ENCODE peak calls at places on chromosomes 3 and 15, in ten cellular contexts. P is A549, W is adrenal gland, U is IMR-90, G is stomach, I is right lobe of liver, E is uterus, R is body of pancreas, A is ovary, O is transverse colon. H is an unnamed sample. For H3K4me1, the result is how much of the 10 kb centered on the place peaks cover.

GRCh38 chr3:109176726-109177125 is 40.2 kb downstream of the C3orf85 start:
- DNase-seq in P (no peak), W (no peak), U (no peak), G (no peak), I (no peak), E (no peak), R (no peak), A (no peak), O (no peak), H (no peak)

GRCh38 chr3:125310623-125311076 is 64.5 kb downstream of the ZNF148 start:
- DNase-seq in P (no peak), W (no peak), U (no peak), G (no peak), I (peak), E (no peak), R (no peak), A (no peak), O (peak), H (no peak)

GRCh38 chr3:56125358-56126005 is 342.8 kb downstream of the ERC2 start:
- DNase-seq in P (peak), W (peak), U (peak), G (no peak), I (no peak), E (peak), R (no peak), A (no peak), O (no peak), H (no peak)

GRCh38 chr15:61890106-61890505 is 170.1 kb downstream of the VPS13C start:
- DNase-seq in P (no peak), W (no peak), U (no peak), G (no peak), I (no peak), E (no peak), R (no peak), A (no peak), O (no peak), H (no peak)

GRCh38 chr15:89810837-89811236 is 3.8 kb downstream of the ANPEP start:
- DNase-seq in P (no peak), W (no peak), U (no peak), G (no peak), I (no peak), E (no peak), R (no peak), A (no peak), O (no peak), H (no peak)

GRCh38 chr3:46852839-46853355 is 10.3 kb downstream of the MYL3 start:
- DNase-seq in P (no peak), W (no peak), U (no peak), G (no peak), I (no peak), E (peak), R (peak), A (no peak), O (no peak), H (no peak)

GRCh38 chr15:93060336-93061248 is 28.4 kb downstream of the RGMA start:
- DNase-seq in P (no peak), W (no peak), U (no peak), G (no peak), I (no peak), E (no peak), R (no peak), A (no peak), O (no peak), H (no peak)

GRCh38 chr15:62639906-62640605 is 402.5 kb upstream of the TPM1 start:
- DNase-seq in P (no peak), W (no peak), U (no peak), G (no peak), I (no peak), E (no peak), R (no peak), A (no peak), O (no peak), H (no peak)

GRCh38 chr3:128317698-128318231 is 148.9 kb downstream of the DNAJB8 start:
- DNase-seq in P (no peak), W (no peak), U (no peak), G (peak), I (no peak), E (no peak), R (peak), A (no peak), O (no peak), H (no peak)

GRCh38 chr3:145243875-145244274 is 917.1 kb downstream of the PLOD2 start:
- DNase-seq in P (no peak), W (no peak), U (peak), G (no peak), I (no peak), E (no peak), R (no peak), A (no peak), O (no peak), H (no peak)

GRCh38 chr3:65873869-65874268 is 164.8 kb downstream of the MAGI1 start:
- DNase-seq in P (no peak), W (no peak), U (no peak), G (no peak), I (no peak), E (no peak), R (no peak), A (no peak), O (no peak), H (no peak)

GRCh38 chr3:99875573-99875924 is 57.9 kb downstream of the CMSS1 start:
- DNase-seq in P (no peak), W (no peak), U (peak), G (no peak), I (no peak), E (no peak), R (no peak), A (no peak), O (no peak), H (no peak)

GRCh38 chr3:16515885-16516420 is 2.5 kb upstream of the RFTN1 start:
- DNase-seq in P (no peak), W (no peak), U (no peak), G (no peak), I (no peak), E (no peak), R (no peak), A (no peak), O (no peak), H (no peak)

GRCh38 chr3:23612296-23612891 is 193.4 kb upstream of the UBE2E1 start:
- DNase-seq in P (no peak), W (no peak), U (peak), G (no peak), I (no peak), E (no peak), R (no peak), A (no peak), O (peak), H (no peak)

GRCh38 chr15:90674476-90674875 is 42.7 kb upstream of the BLM start:
- DNase-seq in P (no peak), W (no peak), U (peak), G (no peak), I (no peak), E (no peak), R (no peak), A (no peak), O (no peak), H (no peak)

GRCh38 chr15:56428821-56429458 is 36.0 kb downstream of the MNS1 start:
- DNase-seq in P (peak), W (no peak), U (peak), G (no peak), I (no peak), E (no peak), R (no peak), A (no peak), O (no peak), H (no peak)

GRCh38 chr3:27456554-27456953 is 27.6 kb downstream of the SLC4A7 start:
- DNase-seq in P (no peak), W (no peak), U (peak), G (no peak), I (no peak), E (no peak), R (no peak), A (no peak), O (no peak), H (no peak)

GRCh38 chr3:52240059-52240885 is 1.3 kb upstream of the TWF2 start:
- DNase-seq in P (no peak), W (peak), U (peak), G (no peak), I (peak), E (peak), R (peak), A (peak), O (peak), H (no peak)

GRCh38 chr3:129491794-129492193 is 36.6 kb upstream of the RHO start:
- DNase-seq in P (no peak), W (no peak), U (peak), G (no peak), I (no peak), E (no peak), R (no peak), A (no peak), O (no peak), H (no peak)

GRCh38 chr15:56228854-56229253 is 14.8 kb downstream of the RFX7 start:
- DNase-seq in P (no peak), W (no peak), U (no peak), G (no peak), I (no peak), E (no peak), R (no peak), A (no peak), O (no peak), H (no peak)

GRCh38 chr3:52084954-52085730 is 28.8 kb upstream of the DUSP7 start:
- DNase-seq in P (no peak), W (no peak), U (no peak), G (no peak), I (no peak), E (no peak), R (no peak), A (no peak), O (no peak), H (no peak)

GRCh38 chr3:36538405-36538804 is 158.1 kb downstream of the STAC start:
- DNase-seq in P (no peak), W (no peak), U (no peak), G (no peak), I (no peak), E (no peak), R (no peak), A (no peak), O (no peak), H (no peak)

GRCh38 chr15:101269479-101270223 is 7.6 kb downstream of the SELENOS start:
- DNase-seq in P (no peak), W (no peak), U (no peak), G (no peak), I (no peak), E (no peak), R (peak), A (no peak), O (no peak), H (no peak)

GRCh38 chr15:58545307-58546065 is 113.7 kb downstream of the LIPC start:
- DNase-seq in P (no peak), W (no peak), U (peak), G (peak), I (peak), E (no peak), R (no peak), A (no peak), O (no peak), H (no peak)

DNA sequence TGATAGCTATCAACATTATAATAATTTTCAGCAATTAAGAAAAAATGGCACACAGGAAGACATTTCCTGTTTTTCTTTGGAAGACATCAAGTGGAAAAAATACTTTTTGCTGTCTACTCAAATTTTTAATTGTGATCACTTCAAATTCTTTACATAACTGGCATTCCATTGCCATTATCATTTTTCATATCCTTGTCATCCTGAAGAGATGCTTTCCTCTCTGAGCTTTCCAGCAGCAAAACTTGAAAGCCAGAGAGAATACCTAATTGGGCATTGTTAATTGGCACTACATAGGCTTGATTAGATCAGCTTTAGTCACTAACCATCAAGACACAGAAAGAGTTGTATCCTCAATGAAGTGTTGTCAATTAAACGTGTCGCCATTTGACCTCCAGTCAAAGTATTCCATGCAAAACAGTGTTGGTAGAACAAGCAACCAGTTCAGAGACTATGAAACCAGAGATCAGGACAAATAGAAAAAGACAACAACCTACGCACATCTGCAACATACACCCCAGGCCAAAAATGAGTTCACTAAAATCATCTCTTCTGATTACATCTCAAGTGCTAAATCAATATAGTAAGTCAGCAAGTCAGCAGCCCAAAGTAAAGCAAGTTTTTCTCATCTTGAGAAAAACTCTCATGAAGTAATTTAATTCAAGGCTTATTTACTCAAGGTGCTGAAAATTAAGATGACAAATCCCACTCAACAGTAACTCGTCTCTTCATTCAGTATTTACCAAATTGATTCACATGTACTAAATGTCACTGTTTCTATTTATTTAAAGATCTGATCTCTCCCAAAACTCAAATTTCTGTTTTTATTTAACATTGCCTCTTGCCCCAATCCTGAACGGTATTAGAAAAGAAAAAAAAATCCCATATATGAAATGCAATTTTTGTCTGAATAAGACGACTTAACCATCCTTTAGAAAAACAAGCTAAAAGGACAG is 123.0 kb downstream of the SUCLG2 start:
- DNase-seq in P (no peak), W (no peak), U (no peak), G (no peak), I (no peak), E (no peak), R (no peak), A (no peak), O (no peak), H (no peak)
- H3K4me1 ChIP-seq in P (under half), W (under half), U (under half), G (under half), I (under half), E (under half), R (under half), A (under half), O (under half), H (under half)

GRCh38 chr3:197029511-197030167 is at the start of gene MELTF:
- DNase-seq in P (peak), W (no peak), U (peak), G (peak), I (no peak), E (peak), R (peak), A (peak), O (peak), H (peak)
- TF ChIP-seq POLR2A in P (peak), W (no peak), U (no peak), G (no peak), I (no peak), E (no peak), R (no peak), A (no peak), O (no peak), H (no peak)

GRCh38 chr3:50204052-50204803 is 843 bp upstream of the SLC38A3 start:
- DNase-seq in P (no peak), W (no peak), U (no peak), G (no peak), I (no peak), E (no peak), R (no peak), A (no peak), O (no peak), H (no peak)
- TF ChIP-seq CTCF in P (no peak), W (no peak), U (no peak), G (no peak), I (no peak), E (no peak), R (no peak), A (no peak), O (no peak), H (no peak)

DNA sequence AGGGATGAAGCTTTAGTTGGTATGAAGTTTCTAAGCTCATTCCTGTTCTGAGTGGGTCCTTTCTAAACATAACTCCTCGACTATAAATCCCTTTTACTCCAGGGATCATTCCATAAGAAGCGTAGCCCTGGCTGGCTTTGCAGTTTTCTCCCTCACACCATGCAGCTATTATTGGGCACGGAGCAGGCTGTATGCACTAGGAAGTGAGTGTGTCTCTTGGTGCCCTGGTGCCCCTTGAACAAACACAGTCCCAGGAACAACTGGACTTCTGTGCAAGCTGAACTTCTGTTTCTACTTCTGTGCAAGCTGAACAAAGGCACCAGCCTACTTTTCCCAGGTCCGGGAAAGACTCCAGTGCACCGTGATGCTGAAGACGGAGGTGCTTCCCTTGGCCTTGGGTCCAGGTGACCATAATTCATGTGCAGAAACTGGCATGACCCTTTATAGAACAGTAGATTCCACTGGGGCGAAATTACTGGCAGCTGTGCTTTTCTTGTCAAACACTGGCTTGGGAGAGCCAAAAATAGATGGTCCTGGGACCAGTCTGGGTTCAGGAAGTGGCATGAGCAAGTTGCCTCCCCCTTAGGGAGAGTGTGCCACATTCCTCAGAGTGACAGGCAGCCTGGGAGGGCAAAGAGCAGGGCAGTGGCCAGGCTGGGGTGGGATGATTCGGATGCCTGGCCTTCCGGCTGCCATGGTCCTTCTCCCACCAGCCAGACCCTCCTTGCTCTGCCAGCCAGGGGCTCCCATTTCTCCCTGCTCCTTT is 127.2 kb downstream of the SLCO3A1 start:
- DNase-seq in P (no peak), W (no peak), U (no peak), G (no peak), I (no peak), E (no peak), R (no peak), A (no peak), O (no peak), H (no peak)
- H3K4me1 ChIP-seq in P (under half), W (under half), U (under half), G (under half), I (under half), E (under half), R (under half), A (under half), O (under half), H (under half)

GRCh38 chr3:170418422-170419300 is at the start of gene CLDN11:
- DNase-seq in P (no peak), W (no peak), U (peak), G (no peak), I (no peak), E (peak), R (peak), A (peak), O (no peak), H (peak)
- TF ChIP-seq POLR2A in P (no peak), W (no peak), U (peak), G (no peak), I (no peak), E (peak), R (no peak), A (peak), O (no peak), H (no peak)

DNA sequence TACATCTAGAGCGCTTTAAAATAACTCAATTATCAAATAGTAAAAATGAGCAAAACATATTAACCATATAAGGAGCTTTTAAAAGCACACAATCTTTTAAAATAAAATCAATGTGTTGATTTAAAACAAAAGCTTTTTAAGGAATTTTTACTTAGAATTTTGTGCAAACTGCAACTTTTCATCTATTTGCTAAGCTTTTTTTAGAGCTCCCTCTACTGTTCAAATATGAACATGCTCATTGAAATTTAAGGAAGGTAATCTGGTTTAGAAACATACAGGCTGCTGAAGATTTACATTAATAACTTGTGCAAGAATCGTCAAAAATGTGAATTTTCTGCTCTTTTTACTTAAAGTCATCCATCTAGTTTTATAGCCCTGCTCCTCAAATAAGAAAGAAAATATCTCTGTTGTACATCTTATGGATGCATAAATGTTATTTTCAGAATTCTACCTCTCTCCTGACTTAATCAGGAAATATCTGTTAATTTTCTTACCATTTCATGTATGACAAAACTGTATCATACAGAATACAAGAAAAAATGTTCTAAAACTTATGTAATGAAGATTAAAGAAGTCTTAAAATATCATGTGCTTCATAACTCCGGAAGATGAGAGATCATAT is 469.4 kb upstream of the ROBO2 start:
- DNase-seq in P (no peak), W (no peak), U (peak), G (no peak), I (no peak), E (no peak), R (no peak), A (no peak), O (no peak), H (no peak)
- TF ChIP-seq CTCF in P (peak), W (peak), U (peak), G (no peak), I (peak), E (no peak), R (peak), A (no peak), O (peak), H (peak)

DNA sequence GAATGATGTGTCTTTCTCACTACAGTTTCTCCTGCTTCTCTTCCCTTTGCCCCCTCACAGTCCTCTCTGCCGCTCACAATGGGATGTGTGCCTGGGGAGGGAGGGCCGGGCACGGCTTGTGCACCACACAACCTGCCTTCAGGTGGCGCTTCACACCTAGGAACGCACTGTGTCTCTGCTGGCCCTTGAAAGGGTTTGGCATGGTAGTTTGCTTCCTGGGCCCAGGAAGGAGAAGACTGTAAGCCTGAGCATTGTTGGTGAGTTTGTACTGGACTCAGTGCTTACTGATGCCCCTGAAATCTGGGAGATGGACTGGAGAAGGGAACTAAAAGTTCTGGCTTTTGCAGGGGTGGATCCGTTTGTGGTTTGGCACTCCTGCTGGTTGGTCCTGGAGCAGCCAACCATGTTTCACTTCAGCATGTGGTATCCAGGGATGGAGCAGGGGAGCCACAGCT is 9.2 kb downstream of the ALPK3 start:
- DNase-seq in P (peak), W (no peak), U (no peak), G (peak), I (peak), E (no peak), R (peak), A (peak), O (peak), H (no peak)
- H3K4me1 ChIP-seq in P (under half), W (half or more), U (under half), G (under half), I (under half), E (under half), R (under half), A (under half), O (under half), H (under half)

H was measured in thyroid gland.